ENCODE peak calls at places on chromosomes 1 and 21, in five cellular contexts. W is upper lobe of right lung; L is activated T-cell treated with anti-CD3 and anti-CD28 coated beads, Interleukin-2, amount 50 U/mL, for 72 hours; P is EL; U is naive thymus-derived CD4-positive, alpha-beta T cell. N is an unnamed sample.

GRCh38 chr1:43005460-43006351 is 47.0 kb upstream of the SLC2A1 start:
- DNase-seq in U (no peak), L (no peak), P (no peak), W (no peak), N (no peak)

GRCh38 chr1:237677979-237678378 is 212.7 kb downstream of the ZP4 start:
- DNase-seq in W (no peak), U (no peak), P (peak), L (no peak), N (peak)

GRCh38 chr21:33039542-33039941 is 13.8 kb downstream of the OLIG2 start:
- DNase-seq in U (no peak), P (no peak), L (no peak), W (no peak), N (no peak)

GRCh38 chr1:7549277-7549676 is 221.8 kb upstream of the VAMP3 start:
- DNase-seq in W (peak), L (peak), P (peak), U (no peak), N (peak)

GRCh38 chr1:65069186-65069585 is 78.8 kb upstream of the AK4 start:
- DNase-seq in P (no peak), U (peak), L (peak), W (no peak), N (no peak)

GRCh38 chr1:153976819-153977249 is 640 bp downstream of the JTB start:
- DNase-seq in P (no peak), W (no peak), L (no peak), U (no peak), N (no peak)

GRCh38 chr1:201713093-201713810 is 115.7 kb upstream of the IPO9 start:
- DNase-seq in P (peak), L (no peak), U (no peak), W (peak), N (peak)

GRCh38 chr1:84701366-84701765 is 11.1 kb upstream of the SSX2IP start:
- DNase-seq in W (no peak), P (no peak), U (no peak), L (no peak), N (no peak)

GRCh38 chr1:191343816-191344215 is 814.4 kb upstream of the RGS18 start:
- DNase-seq in W (no peak), L (no peak), U (no peak), P (peak), N (no peak)

GRCh38 chr1:106113851-106114250 is 942.6 kb upstream of the PRMT6 start:
- DNase-seq in W (no peak), P (no peak), L (no peak), U (no peak), N (no peak)

GRCh38 chr1:24294228-24294672 is 24.9 kb upstream of the GRHL3 start:
- DNase-seq in W (no peak), P (peak), L (no peak), U (no peak), N (peak)

GRCh38 chr1:78577257-78578100 is 42.8 kb upstream of the IFI44L start:
- DNase-seq in L (no peak), P (no peak), U (no peak), W (no peak), N (no peak)

GRCh38 chr1:41053324-41053723 is 31.8 kb upstream of the SLFNL1 start:
- DNase-seq in L (no peak), P (no peak), U (no peak), W (no peak), N (no peak)

GRCh38 chr1:35044406-35044805 is 12.7 kb upstream of the ZMYM6 start:
- DNase-seq in P (no peak), U (no peak), W (no peak), L (no peak), N (no peak)

GRCh38 chr1:118981436-118981835 is 6.7 kb downstream of the TBX15 start:
- DNase-seq in P (no peak), L (no peak), U (no peak), W (no peak), N (no peak)

GRCh38 chr1:158285756-158286241 is 3.9 kb upstream of the CD1C start:
- DNase-seq in P (peak), W (peak), U (no peak), L (peak), N (no peak)

GRCh38 chr1:14259191-14259757 is 339.2 kb upstream of the KAZN start:
- DNase-seq in U (no peak), W (peak), L (no peak), P (no peak), N (no peak)

GRCh38 chr1:31957701-31958674 is 19.8 kb upstream of the PTP4A2 start:
- DNase-seq in L (peak), W (no peak), U (peak), P (no peak), N (no peak)

GRCh38 chr1:59903136-59903754 is 23.3 kb downstream of the CYP2J2 start:
- DNase-seq in L (peak), W (no peak), P (peak), U (no peak), N (peak)

GRCh38 chr1:44305962-44306422 is 49.1 kb downstream of the ERI3 start:
- DNase-seq in L (peak), U (peak), W (no peak), P (no peak), N (no peak)

GRCh38 chr1:93845554-93846150 is 33.4 kb downstream of the DNTTIP2 start:
- DNase-seq in U (peak), P (peak), L (peak), W (no peak), N (peak)

GRCh38 chr21:45308211-45309068 is 20.7 kb upstream of the POFUT2 start:
- DNase-seq in U (no peak), W (peak), P (peak), L (no peak), N (peak)

GRCh38 chr1:67838180-67838912 is 5.1 kb upstream of the GNG12 start:
- DNase-seq in U (no peak), W (no peak), L (no peak), P (peak), N (no peak)

GRCh38 chr1:48547521-48547920 is 75.5 kb upstream of the SPATA6 start:
- DNase-seq in U (no peak), L (no peak), W (no peak), P (no peak), N (no peak)

GRCh38 chr1:66239834-66240233 is 294.1 kb upstream of the SGIP1 start:
- DNase-seq in W (no peak), L (no peak), U (no peak), P (peak), N (peak)

N was measured in brain microvascular endothelial cell.